ENCODE peak calls at places on chromosome 14, in five cellular contexts. B is hepatocyte, P is PC-3, N is neuronal stem cell, U is GM12878. L is an unnamed sample.

GRCh38 chr14:89359477-89360222 is 57.4 kb downstream of the FOXN3 start:
- DNase-seq in B (no peak), P (no peak), N (no peak), U (no peak), L (no peak)

GRCh38 chr14:55188686-55189295 is 2.6 kb downstream of the DLGAP5 start:
- DNase-seq in B (no peak), P (no peak), N (no peak), U (no peak), L (peak; percentile 33)

GRCh38 chr14:54902521-54903420 is at the start of gene GCH1:
- DNase-seq in B (peak; percentile 94), P (peak; percentile 92), N (peak; percentile 72), U (no peak), L (peak; percentile 28)

GRCh38 chr14:103834956-103835355 is 12.4 kb downstream of the PPP1R13B start:
- DNase-seq in B (no peak), P (no peak), N (no peak), U (no peak), L (no peak)

GRCh38 chr14:95018845-95019244 is 138.5 kb downstream of the DICER1 start:
- DNase-seq in B (no peak), P (no peak), N (no peak), U (no peak), L (peak; percentile 7)

GRCh38 chr14:58637040-58637390 is 747 bp upstream of the DACT1 start:
- DNase-seq in B (peak; percentile 86), P (peak; percentile 82), N (no peak), U (no peak), L (peak; percentile 94)

GRCh38 chr14:93156693-93157369 is 27.9 kb downstream of the MOAP1 start:
- DNase-seq in B (no peak), P (peak; percentile 39), N (no peak), U (no peak), L (no peak)

GRCh38 chr14:79920180-79920579 is 291.1 kb downstream of the DIO2 start:
- DNase-seq in B (no peak), P (no peak), N (no peak), U (no peak), L (no peak)

GRCh38 chr14:106733771-106734170 is 1207.4 kb downstream of the TMEM121 start:
- DNase-seq in B (no peak), P (no peak), N (no peak), U (no peak), L (no peak)

GRCh38 chr14:97074456-97074855 is 277.3 kb downstream of the VRK1 start:
- DNase-seq in B (no peak), P (no peak), N (no peak), U (no peak), L (no peak)

GRCh38 chr14:105528197-105528858 is 1.9 kb downstream of the TMEM121 start:
- DNase-seq in B (peak; percentile 75), P (peak; percentile 79), N (peak; percentile 57), U (no peak), L (peak; percentile 64)

GRCh38 chr14:51716610-51717009 is 64.9 kb downstream of the FRMD6 start:
- DNase-seq in B (no peak), P (peak; percentile 71), N (no peak), U (no peak), L (no peak)

GRCh38 chr14:42110167-42110566 is 503.5 kb downstream of the LRFN5 start:
- DNase-seq in B (no peak), P (peak; percentile 85), N (no peak), U (no peak), L (peak; percentile 74)

GRCh38 chr14:42113358-42114070 is 506.8 kb downstream of the LRFN5 start:
- DNase-seq in B (no peak), P (no peak), N (no peak), U (no peak), L (no peak)

GRCh38 chr14:42112108-42112507 is 505.4 kb downstream of the LRFN5 start:
- DNase-seq in B (no peak), P (peak; percentile 66), N (no peak), U (no peak), L (peak; percentile 23)

DNA sequence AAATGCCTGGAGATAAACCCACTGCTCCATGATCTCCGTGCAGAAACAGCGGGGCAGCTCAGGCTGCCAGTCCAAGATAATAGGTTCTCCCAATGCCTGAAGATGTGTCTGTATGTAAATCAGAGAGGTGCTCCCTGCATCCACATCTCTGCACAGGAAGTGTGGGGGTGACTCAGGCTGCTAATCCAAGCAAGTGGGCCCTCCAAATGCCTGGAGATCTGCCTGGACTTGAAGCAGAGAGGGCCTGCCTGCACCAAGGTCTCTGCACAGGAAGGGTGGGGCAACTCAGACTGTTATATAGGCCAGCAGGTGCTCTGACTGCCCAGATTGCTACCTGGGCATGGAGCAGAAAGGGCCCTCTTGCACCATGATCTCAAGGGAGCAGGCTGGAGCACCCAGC is 504.7 kb downstream of the LRFN5 start:
- DNase-seq in B (no peak), P (peak; percentile 12), N (no peak), U (no peak), L (no peak)
- H2AFZ ChIP-seq in B (no peak overlapping the region), P (no peak overlapping the region), N (no peak overlapping the region), U (no peak overlapping the region), L (no peak overlapping the region)

GRCh38 chr14:50002926-50003212 is 110.0 kb downstream of the ARF6 start:
- DNase-seq in B (no peak), P (no peak), N (no peak), U (no peak), L (no peak)

GRCh38 chr14:50003213-50004021 is 110.5 kb downstream of the ARF6 start:
- DNase-seq in B (peak; percentile 91), P (peak; percentile 89), N (peak; percentile 29), U (peak; percentile 60), L (peak; percentile 66)

GRCh38 chr14:50000215-50001145 is 107.6 kb downstream of the ARF6 start:
- DNase-seq in B (peak; percentile 82), P (peak; percentile 92), N (no peak), U (no peak), L (peak; percentile 71)

GRCh38 chr14:50001146-50001998 is 108.5 kb downstream of the ARF6 start:
- DNase-seq in B (peak; percentile 79), P (peak; percentile 93), N (no peak), U (no peak), L (no peak)

DNA sequence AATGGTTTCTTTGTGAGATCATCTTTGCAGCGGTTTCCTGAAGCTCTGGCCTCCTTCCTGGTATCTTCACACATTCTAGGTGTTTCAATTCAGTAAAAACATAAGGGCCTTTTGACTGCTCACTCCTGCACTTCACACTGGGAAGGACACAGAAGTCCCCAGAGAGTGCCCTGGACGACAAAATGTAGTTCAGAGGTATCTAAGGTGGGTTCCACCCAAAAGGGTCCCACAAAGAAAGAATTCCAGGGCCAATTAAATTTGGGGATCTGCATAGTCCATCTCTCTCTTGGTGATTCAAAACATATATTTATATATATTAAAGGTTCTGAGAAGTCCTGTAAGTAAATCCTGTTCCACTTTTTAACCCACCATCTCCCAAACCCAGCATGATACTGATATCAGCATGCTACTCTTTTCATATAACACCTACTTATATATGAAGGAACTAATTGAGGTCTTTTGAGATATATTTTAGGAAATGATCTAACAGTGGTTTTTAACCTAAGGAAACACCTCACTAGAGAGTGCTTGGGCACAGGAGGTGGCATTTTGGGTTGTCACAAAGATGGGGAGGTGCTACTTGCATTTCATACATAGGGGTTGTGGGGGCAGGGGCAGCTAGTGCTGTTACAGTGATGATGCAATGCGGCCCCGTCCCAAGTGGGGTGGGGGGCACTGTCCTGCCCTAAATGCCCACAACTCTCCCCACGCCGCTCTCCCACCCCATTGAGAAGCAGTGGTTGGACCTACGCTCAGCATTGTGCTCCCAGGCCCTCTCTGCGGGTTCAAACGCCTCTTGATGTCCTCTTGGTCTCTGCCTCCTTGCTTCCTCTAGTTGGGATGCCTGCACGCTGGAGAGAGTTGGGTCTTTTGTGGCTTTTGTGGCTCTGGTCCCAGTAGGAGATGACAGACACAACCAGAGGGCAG is 109.4 kb downstream of the ARF6 start:
- DNase-seq in B (no peak), P (no peak), N (no peak), U (peak; percentile 82), L (no peak)
- H3K4me2 ChIP-seq in B (peak overlapping the region; percentile 87), P (peak overlapping the region; percentile 79), N (no peak overlapping the region), U (peak overlapping the region; percentile 92), L (peak overlapping the region; percentile 76)

GRCh38 chr14:86652512-86652911 is 1122.6 kb downstream of the FLRT2 start:
- DNase-seq in B (no peak), P (no peak), N (no peak), U (no peak), L (no peak)

GRCh38 chr14:86646125-86646524 is 1116.2 kb downstream of the FLRT2 start:
- DNase-seq in B (no peak), P (no peak), N (no peak), U (no peak), L (no peak)

GRCh38 chr14:86641310-86641709 is 1111.4 kb downstream of the FLRT2 start:
- DNase-seq in B (no peak), P (no peak), N (no peak), U (no peak), L (no peak)

DNA sequence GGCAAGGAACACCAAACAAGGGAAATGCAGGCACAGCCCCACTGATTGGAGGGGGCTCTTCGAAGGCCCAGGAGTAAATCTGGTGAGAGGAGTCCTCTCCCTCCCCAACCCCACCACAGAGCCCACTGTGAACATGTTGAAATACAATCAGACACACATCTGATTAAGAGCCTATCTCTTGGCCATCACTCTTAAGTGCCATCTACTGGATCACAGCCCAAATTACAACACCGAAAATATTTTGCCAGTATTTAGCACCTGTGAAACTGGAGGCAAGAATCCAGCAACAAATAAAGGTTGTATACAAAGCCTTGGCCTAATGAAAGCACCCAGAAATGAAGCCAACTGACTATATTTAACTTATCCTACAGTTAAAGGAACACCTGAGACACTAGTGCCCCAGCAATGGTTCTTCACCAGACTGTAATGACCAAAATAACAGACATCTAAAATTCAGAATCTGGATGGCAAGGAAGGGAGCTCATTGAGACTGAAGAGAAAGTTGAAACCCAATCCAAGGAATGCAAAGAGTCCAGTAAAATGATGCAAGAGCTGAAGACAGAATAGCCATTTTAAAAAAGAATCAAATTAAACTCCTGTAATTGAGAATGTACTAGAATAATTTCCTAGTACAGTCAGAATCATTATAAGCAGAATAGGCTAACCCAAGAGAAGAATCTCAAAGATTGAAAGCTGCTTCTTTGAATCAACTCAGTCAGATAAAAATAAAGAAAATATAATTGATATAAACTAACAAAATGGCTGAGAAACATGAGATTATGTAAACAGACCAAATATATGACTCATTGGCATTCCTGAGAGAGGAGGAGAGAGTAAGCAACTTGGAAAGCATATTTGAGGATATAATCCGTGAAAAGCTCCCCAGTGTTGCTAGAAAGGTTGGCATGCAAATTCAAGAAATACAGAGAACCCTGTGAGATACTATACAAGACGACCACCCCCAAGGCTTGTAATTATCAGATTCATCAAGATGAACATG is 1117.0 kb downstream of the FLRT2 start:
- DNase-seq in B (no peak), P (peak; percentile 52), N (no peak), U (no peak), L (peak; percentile 68)
- H2AFZ ChIP-seq in B (no peak overlapping the region), P (peak overlapping the region; percentile 73), N (no peak overlapping the region), U (no peak overlapping the region), L (no peak overlapping the region)

GRCh38 chr14:32367501-32367900 is 38.4 kb downstream of the AKAP6 start:
- DNase-seq in B (no peak), P (peak; percentile 32), N (no peak), U (no peak), L (peak; percentile 42)
- H3K4me2 ChIP-seq in B (no peak overlapping the region), P (no peak overlapping the region), N (no peak overlapping the region), U (no peak overlapping the region), L (no peak overlapping the region)

GRCh38 chr14:60287452-60287851 is 38.4 kb downstream of the PPM1A start:
- DNase-seq in B (no peak), P (no peak), N (no peak), U (no peak), L (no peak)
- H2AFZ ChIP-seq in B (no peak overlapping the region), P (no peak overlapping the region), N (no peak overlapping the region), U (no peak overlapping the region), L (no peak overlapping the region)